ENCODE peak calls at places on chromosome 10, in ten cellular contexts. One of them, this sample, is unnamed.

GRCh38 chr10:43574035-43574892 is at the start of gene ZNF239:
- DNase-seq in HepG2: no peak
- DNase-seq in GM23338: peak
- DNase-seq in transverse colon: peak
- DNase-seq in K562: peak
- DNase-seq in stomach: peak
- DNase-seq in sigmoid colon: peak
- DNase-seq in HCT116: peak
- DNase-seq in HL-60: no peak
- DNase-seq in H1: peak
- DNase-seq in this sample: peak

GRCh38 chr10:57579926-57580325 is 687.8 kb downstream of the IPMK start:
- DNase-seq in HepG2: peak
- DNase-seq in sigmoid colon: no peak
- DNase-seq in GM23338: peak
- DNase-seq in HL-60: no peak
- DNase-seq in H1: no peak
- DNase-seq in transverse colon: no peak
- DNase-seq in HCT116: no peak
- DNase-seq in stomach: no peak
- DNase-seq in K562: peak
- DNase-seq in this sample: no peak

GRCh38 chr10:31118561-31118960 is 86.9 kb upstream of the ZNF438 start:
- DNase-seq in transverse colon: no peak
- DNase-seq in H1: no peak
- DNase-seq in HL-60: no peak
- DNase-seq in K562: no peak
- DNase-seq in HCT116: no peak
- DNase-seq in GM23338: no peak
- DNase-seq in HepG2: no peak
- DNase-seq in sigmoid colon: no peak
- DNase-seq in stomach: no peak
- DNase-seq in this sample: no peak

GRCh38 chr10:114311023-114311422 is 72.0 kb downstream of the VWA2 start:
- DNase-seq in GM23338: no peak
- DNase-seq in sigmoid colon: peak
- DNase-seq in stomach: no peak
- DNase-seq in H1: no peak
- DNase-seq in HCT116: no peak
- DNase-seq in HL-60: no peak
- DNase-seq in transverse colon: no peak
- DNase-seq in HepG2: no peak
- DNase-seq in K562: no peak
- DNase-seq in this sample: peak

GRCh38 chr10:34670101-34670500 is 145.0 kb downstream of the PARD3 start:
- DNase-seq in sigmoid colon: no peak
- DNase-seq in HepG2: no peak
- DNase-seq in HCT116: no peak
- DNase-seq in transverse colon: no peak
- DNase-seq in GM23338: peak
- DNase-seq in stomach: no peak
- DNase-seq in K562: no peak
- DNase-seq in HL-60: no peak
- DNase-seq in H1: no peak
- DNase-seq in this sample: no peak

GRCh38 chr10:104054430-104054829 is 31.2 kb downstream of the COL17A1 start:
- DNase-seq in H1: no peak
- DNase-seq in HL-60: no peak
- DNase-seq in transverse colon: no peak
- DNase-seq in HCT116: no peak
- DNase-seq in stomach: no peak
- DNase-seq in HepG2: no peak
- DNase-seq in K562: no peak
- DNase-seq in sigmoid colon: no peak
- DNase-seq in GM23338: no peak
- DNase-seq in this sample: no peak

GRCh38 chr10:68813554-68813953 is 13.8 kb upstream of the STOX1 start:
- DNase-seq in HCT116: no peak
- DNase-seq in GM23338: no peak
- DNase-seq in K562: no peak
- DNase-seq in HepG2: no peak
- DNase-seq in transverse colon: no peak
- DNase-seq in sigmoid colon: no peak
- DNase-seq in H1: no peak
- DNase-seq in stomach: no peak
- DNase-seq in HL-60: no peak
- DNase-seq in this sample: no peak

GRCh38 chr10:102669206-102670064 is 25.2 kb downstream of the TRIM8 start:
- DNase-seq in stomach: peak
- DNase-seq in K562: peak
- DNase-seq in transverse colon: peak
- DNase-seq in H1: peak
- DNase-seq in GM23338: peak
- DNase-seq in HL-60: no peak
- DNase-seq in HCT116: peak
- DNase-seq in sigmoid colon: peak
- DNase-seq in HepG2: peak
- DNase-seq in this sample: no peak

GRCh38 chr10:3528823-3529222 is 256.2 kb downstream of the KLF6 start:
- DNase-seq in HepG2: no peak
- DNase-seq in H1: no peak
- DNase-seq in HL-60: no peak
- DNase-seq in HCT116: no peak
- DNase-seq in K562: no peak
- DNase-seq in GM23338: no peak
- DNase-seq in transverse colon: no peak
- DNase-seq in sigmoid colon: no peak
- DNase-seq in stomach: no peak
- DNase-seq in this sample: no peak

GRCh38 chr10:29635711-29636144 is 957 bp upstream of the SVIL start:
- DNase-seq in sigmoid colon: no peak
- DNase-seq in K562: no peak
- DNase-seq in GM23338: peak
- DNase-seq in transverse colon: no peak
- DNase-seq in HepG2: peak
- DNase-seq in HCT116: no peak
- DNase-seq in stomach: no peak
- DNase-seq in HL-60: no peak
- DNase-seq in H1: no peak
- DNase-seq in this sample: no peak

GRCh38 chr10:29637537-29637936 is 2.8 kb upstream of the SVIL start:
- DNase-seq in HCT116: no peak
- DNase-seq in sigmoid colon: no peak
- DNase-seq in HepG2: no peak
- DNase-seq in H1: no peak
- DNase-seq in GM23338: no peak
- DNase-seq in K562: no peak
- DNase-seq in HL-60: no peak
- DNase-seq in transverse colon: no peak
- DNase-seq in stomach: no peak
- DNase-seq in this sample: no peak

GRCh38 chr10:29636178-29636577 is 1.4 kb upstream of the SVIL start:
- DNase-seq in K562: no peak
- DNase-seq in H1: no peak
- DNase-seq in HepG2: no peak
- DNase-seq in stomach: no peak
- DNase-seq in HCT116: no peak
- DNase-seq in GM23338: no peak
- DNase-seq in sigmoid colon: no peak
- DNase-seq in transverse colon: no peak
- DNase-seq in HL-60: no peak
- DNase-seq in this sample: no peak

GRCh38 chr10:29634105-29634504 is 666 bp downstream of the SVIL start:
- DNase-seq in GM23338: no peak
- DNase-seq in H1: no peak
- DNase-seq in K562: no peak
- DNase-seq in HepG2: no peak
- DNase-seq in stomach: no peak
- DNase-seq in HL-60: no peak
- DNase-seq in sigmoid colon: no peak
- DNase-seq in transverse colon: no peak
- DNase-seq in HCT116: no peak
- DNase-seq in this sample: no peak

DNA sequence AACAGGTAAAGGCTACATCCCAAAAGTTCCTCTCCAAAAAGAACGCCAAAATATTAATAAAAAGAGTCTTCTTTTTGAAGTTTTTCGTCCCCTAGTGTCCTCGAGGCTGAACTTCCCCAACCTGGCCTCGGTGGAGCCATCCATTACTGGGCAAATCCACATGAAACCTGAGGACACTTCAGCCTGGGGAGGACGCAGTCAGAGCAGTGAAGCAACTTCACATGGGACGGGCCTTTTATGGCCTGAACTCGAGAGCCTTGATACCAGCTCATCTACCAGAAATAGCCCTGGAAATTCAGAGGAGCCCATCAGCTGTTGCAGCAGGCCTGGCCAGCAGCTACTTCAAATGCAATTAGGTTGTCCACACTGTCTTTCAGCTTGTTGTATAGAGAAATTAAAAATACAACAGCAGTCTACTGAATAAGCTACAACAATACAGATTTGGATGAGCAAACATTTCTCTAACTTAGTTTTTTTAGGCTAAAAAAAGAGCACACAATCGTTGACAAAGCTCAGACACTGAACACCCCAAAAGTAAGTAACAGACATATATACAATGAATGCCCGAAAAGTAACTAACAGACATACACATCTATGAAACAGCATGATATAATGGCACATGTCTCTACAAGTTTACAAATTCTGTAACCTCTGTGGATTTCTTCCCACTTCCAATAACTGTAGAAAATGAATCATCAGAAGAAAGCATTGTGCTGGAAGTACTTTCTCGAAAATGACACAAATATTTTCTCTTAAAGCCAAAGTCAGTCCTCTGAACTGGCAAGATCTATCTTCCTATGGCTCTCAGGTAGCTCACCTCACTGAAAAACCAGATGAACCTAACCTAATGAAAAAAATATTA is at the start of gene SVIL:
- DNase-seq in HCT116: no peak
- DNase-seq in HL-60: no peak
- DNase-seq in H1: no peak
- DNase-seq in transverse colon: peak
- DNase-seq in stomach: no peak
- DNase-seq in K562: no peak
- DNase-seq in HepG2: peak
- DNase-seq in GM23338: peak
- DNase-seq in sigmoid colon: peak
- DNase-seq in this sample: peak
- TF ChIP-seq POLR2AphosphoS5 in HCT116: no peak
- TF ChIP-seq POLR2AphosphoS5 in HL-60: no peak
- TF ChIP-seq POLR2AphosphoS5 in H1: no peak
- TF ChIP-seq POLR2AphosphoS5 in transverse colon: peak
- TF ChIP-seq POLR2AphosphoS5 in stomach: peak
- TF ChIP-seq POLR2AphosphoS5 in K562: no peak
- TF ChIP-seq POLR2AphosphoS5 in HepG2: no peak
- TF ChIP-seq POLR2AphosphoS5 in GM23338: no peak
- TF ChIP-seq POLR2AphosphoS5 in sigmoid colon: peak
- TF ChIP-seq POLR2AphosphoS5 in this sample: peak

GRCh38 chr10:7029672-7030071 is 381.2 kb downstream of the SFMBT2 start:
- DNase-seq in HepG2: no peak
- DNase-seq in sigmoid colon: no peak
- DNase-seq in GM23338: no peak
- DNase-seq in K562: no peak
- DNase-seq in stomach: no peak
- DNase-seq in HL-60: no peak
- DNase-seq in H1: no peak
- DNase-seq in transverse colon: no peak
- DNase-seq in HCT116: no peak
- DNase-seq in this sample: no peak
- TF ChIP-seq CTCF in HepG2: no peak
- TF ChIP-seq CTCF in sigmoid colon: no peak
- TF ChIP-seq CTCF in GM23338: no peak
- TF ChIP-seq CTCF in K562: no peak
- TF ChIP-seq CTCF in stomach: no peak
- TF ChIP-seq CTCF in HL-60: no peak
- TF ChIP-seq CTCF in H1: no peak
- TF ChIP-seq CTCF in transverse colon: no peak
- TF ChIP-seq CTCF in HCT116: no peak
- TF ChIP-seq CTCF in this sample: no peak

GRCh38 chr10:11245510-11245909 is 227.8 kb downstream of the CELF2 start:
- DNase-seq in transverse colon: no peak
- DNase-seq in H1: no peak
- DNase-seq in stomach: no peak
- DNase-seq in HCT116: no peak
- DNase-seq in K562: peak
- DNase-seq in HL-60: no peak
- DNase-seq in HepG2: no peak
- DNase-seq in GM23338: no peak
- DNase-seq in sigmoid colon: no peak
- DNase-seq in this sample: no peak
- TF ChIP-seq POLR2AphosphoS5 in transverse colon: no peak
- TF ChIP-seq POLR2AphosphoS5 in H1: no peak
- TF ChIP-seq POLR2AphosphoS5 in stomach: no peak
- TF ChIP-seq POLR2AphosphoS5 in HCT116: no peak
- TF ChIP-seq POLR2AphosphoS5 in K562: no peak
- TF ChIP-seq POLR2AphosphoS5 in HL-60: no peak
- TF ChIP-seq POLR2AphosphoS5 in HepG2: no peak
- TF ChIP-seq POLR2AphosphoS5 in GM23338: no peak
- TF ChIP-seq POLR2AphosphoS5 in sigmoid colon: no peak
- TF ChIP-seq POLR2AphosphoS5 in this sample: no peak

GRCh38 chr10:73841526-73842285 is 30.3 kb upstream of the NDST2 start:
- DNase-seq in stomach: no peak
- DNase-seq in GM23338: no peak
- DNase-seq in transverse colon: no peak
- DNase-seq in K562: no peak
- DNase-seq in HL-60: no peak
- DNase-seq in HCT116: no peak
- DNase-seq in H1: no peak
- DNase-seq in sigmoid colon: no peak
- DNase-seq in HepG2: no peak
- DNase-seq in this sample: no peak
- TF ChIP-seq CTCF in stomach: no peak
- TF ChIP-seq CTCF in GM23338: no peak
- TF ChIP-seq CTCF in transverse colon: no peak
- TF ChIP-seq CTCF in K562: no peak
- TF ChIP-seq CTCF in HL-60: no peak
- TF ChIP-seq CTCF in HCT116: no peak
- TF ChIP-seq CTCF in H1: no peak
- TF ChIP-seq CTCF in sigmoid colon: no peak
- TF ChIP-seq CTCF in HepG2: no peak
- TF ChIP-seq CTCF in this sample: no peak

DNA sequence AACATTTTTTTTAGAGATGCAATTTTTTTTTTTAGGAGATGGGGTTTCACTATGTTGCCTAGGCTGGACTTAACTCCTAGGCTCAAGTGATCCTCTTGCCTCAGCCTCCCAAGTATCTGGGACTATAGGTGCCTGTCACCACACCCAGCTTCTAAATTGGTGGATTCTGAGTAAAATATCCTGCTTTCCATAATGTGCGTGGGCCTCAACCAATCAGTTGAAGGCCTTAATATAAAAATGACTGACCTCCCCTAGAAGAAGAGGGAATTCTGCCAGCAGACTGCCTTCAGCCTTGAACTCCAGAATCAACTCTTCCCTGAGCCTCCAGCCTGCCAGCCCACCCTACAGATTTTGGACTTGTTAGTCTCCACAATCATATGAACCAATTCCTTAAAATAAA is 121.2 kb downstream of the ZFAND4 start:
- DNase-seq in HepG2: no peak
- DNase-seq in sigmoid colon: no peak
- DNase-seq in GM23338: no peak
- DNase-seq in stomach: no peak
- DNase-seq in HCT116: no peak
- DNase-seq in HL-60: no peak
- DNase-seq in transverse colon: no peak
- DNase-seq in K562: no peak
- DNase-seq in H1: no peak
- DNase-seq in this sample: no peak
- TF ChIP-seq POLR2AphosphoS5 in HepG2: no peak
- TF ChIP-seq POLR2AphosphoS5 in sigmoid colon: no peak
- TF ChIP-seq POLR2AphosphoS5 in GM23338: no peak
- TF ChIP-seq POLR2AphosphoS5 in stomach: no peak
- TF ChIP-seq POLR2AphosphoS5 in HCT116: no peak
- TF ChIP-seq POLR2AphosphoS5 in HL-60: no peak
- TF ChIP-seq POLR2AphosphoS5 in transverse colon: no peak
- TF ChIP-seq POLR2AphosphoS5 in K562: no peak
- TF ChIP-seq POLR2AphosphoS5 in H1: no peak
- TF ChIP-seq POLR2AphosphoS5 in this sample: no peak

This sample was measured in breast epithelium.